ENCODE peak calls at places on chromosomes 12 and 14, in six cellular contexts. G is nephron progenitor cell; W is activated CD8-positive, alpha-beta memory T cell treated with anti-CD3 and anti-CD28 coated beads for 48 hours; V is NCI-H510A; R is HS-5; J is HFFc6. Z is an unnamed sample.

GRCh38 chr14:81927069-81927468 is 393.4 kb upstream of the SEL1L start:
- DNase-seq in G (no peak), W (no peak), V (no peak), R (no peak), J (no peak), Z (peak)

GRCh38 chr12:55612646-55613045 is 24.0 kb upstream of the OR10P1 start:
- DNase-seq in G (no peak), W (no peak), V (no peak), R (no peak), J (no peak), Z (no peak)

GRCh38 chr12:18284461-18284860 is 23.1 kb downstream of the PIK3C2G start:
- DNase-seq in G (no peak), W (no peak), V (no peak), R (no peak), J (no peak), Z (no peak)

GRCh38 chr14:78967111-78967809 is 797.1 kb downstream of the NRXN3 start:
- DNase-seq in G (no peak), W (no peak), V (no peak), R (peak), J (peak), Z (no peak)

GRCh38 chr12:88428350-88428749 is 151.9 kb downstream of the KITLG start:
- DNase-seq in G (no peak), W (no peak), V (no peak), R (no peak), J (no peak), Z (no peak)

GRCh38 chr12:25051583-25052190 is 102.8 kb upstream of the BCAT1 start:
- DNase-seq in G (no peak), W (peak), V (no peak), R (no peak), J (no peak), Z (no peak)

GRCh38 chr12:52090291-52090690 is 10.8 kb downstream of the SMIM41 start:
- DNase-seq in G (no peak), W (no peak), V (peak), R (no peak), J (no peak), Z (no peak)

GRCh38 chr12:16605666-16606116 is 271 bp downstream of the LMO3 start:
- DNase-seq in G (peak), W (no peak), V (peak), R (no peak), J (peak), Z (no peak)

GRCh38 chr12:103884316-103884715 is 43.3 kb upstream of the NT5DC3 start:
- DNase-seq in G (no peak), W (no peak), V (no peak), R (no peak), J (peak), Z (peak)

GRCh38 chr12:130714591-130715149 is 1.4 kb downstream of the RIMBP2 start:
- DNase-seq in G (peak), W (no peak), V (no peak), R (no peak), J (no peak), Z (no peak)

GRCh38 chr12:97159397-97159796 is 252.3 kb downstream of the NEDD1 start:
- DNase-seq in G (peak), W (no peak), V (no peak), R (no peak), J (no peak), Z (no peak)

GRCh38 chr12:84701041-84701440 is 211.6 kb downstream of the SLC6A15 start:
- DNase-seq in G (no peak), W (no peak), V (no peak), R (no peak), J (no peak), Z (no peak)

GRCh38 chr14:67526181-67526580 is 6.9 kb upstream of the PLEKHH1 start:
- DNase-seq in G (no peak), W (no peak), V (no peak), R (no peak), J (no peak), Z (no peak)

GRCh38 chr14:67515386-67516079 is 17.6 kb upstream of the PLEKHH1 start:
- DNase-seq in G (no peak), W (no peak), V (no peak), R (no peak), J (no peak), Z (peak)